ENCODE peak calls at places on chromosome 6, in four cellular contexts. W, Y, X and D are unnamed samples.

GRCh38 chr6:166736606-166737005 is 109.6 kb upstream of the RPS6KA2 start:
- DNase-seq in W (peak), Y (peak), X (peak), D (no peak)

GRCh38 chr6:40163924-40164323 is 229.7 kb upstream of the MOCS1 start:
- DNase-seq in W (no peak), Y (no peak), X (no peak), D (no peak)

GRCh38 chr6:26126394-26127221 is 39.4 kb downstream of the HFE start:
- DNase-seq in W (peak), Y (no peak), X (no peak), D (no peak)

GRCh38 chr6:151847064-151847463 is 39.6 kb downstream of the ESR1 start:
- DNase-seq in W (peak), Y (peak), X (peak), D (peak)

GRCh38 chr6:29845405-29846006 is 17.9 kb downstream of the HLA-G start:
- DNase-seq in W (no peak), Y (peak), X (no peak), D (no peak)

GRCh38 chr6:49551126-49551865 is 828 bp downstream of the C6orf141 start:
- DNase-seq in W (no peak), Y (peak), X (peak), D (peak)

GRCh38 chr6:1037430-1037829 is 274.5 kb upstream of the FOXQ1 start:
- DNase-seq in W (no peak), Y (no peak), X (no peak), D (no peak)

GRCh38 chr6:33082702-33083101 is 6.9 kb downstream of the HLA-DPB1 start:
- DNase-seq in W (peak), Y (peak), X (peak), D (peak)

GRCh38 chr6:133645000-133645619 is 243.8 kb upstream of the TCF21 start:
- DNase-seq in W (peak), Y (peak), X (no peak), D (no peak)

GRCh38 chr6:66478705-66479104 is 771.7 kb upstream of the EYS start:
- DNase-seq in W (no peak), Y (no peak), X (no peak), D (no peak)

GRCh38 chr6:26217714-26218075 is 130.5 kb downstream of the HFE start:
- DNase-seq in W (no peak), Y (peak), X (no peak), D (peak)

GRCh38 chr6:131894735-131895424 is 56.3 kb downstream of the CCN2 start:
- DNase-seq in W (no peak), Y (no peak), X (no peak), D (no peak)

GRCh38 chr6:131125431-131125830 is 9.8 kb upstream of the AKAP7 start:
- DNase-seq in W (peak), Y (no peak), X (no peak), D (no peak)

GRCh38 chr6:168420706-168421105 is 20.3 kb upstream of the SMOC2 start:
- DNase-seq in W (no peak), Y (no peak), X (no peak), D (no peak)

GRCh38 chr6:70246118-70246517 is 56.8 kb downstream of the COL9A1 start:
- DNase-seq in W (no peak), Y (peak), X (no peak), D (no peak)

GRCh38 chr6:90227165-90227564 is 69.5 kb downstream of the BACH2 start:
- DNase-seq in W (no peak), Y (no peak), X (no peak), D (no peak)

GRCh38 chr6:118912646-118913045 is 18.7 kb downstream of the ASF1A start:
- DNase-seq in W (no peak), Y (no peak), X (no peak), D (no peak)

GRCh38 chr6:112563368-112563767 is 216.2 kb downstream of the RFPL4B start:
- DNase-seq in W (peak), Y (peak), X (no peak), D (peak)

GRCh38 chr6:142300758-142301251 is 1.0 kb upstream of the ADGRG6 start:
- DNase-seq in W (peak), Y (peak), X (no peak), D (peak)

GRCh38 chr6:4883298-4883697 is 107.1 kb downstream of the CDYL start:
- DNase-seq in W (no peak), Y (no peak), X (no peak), D (no peak)
- H4K5ac ChIP-seq in W (no peak), Y (no peak), X (no peak), D (no peak)

DNA sequence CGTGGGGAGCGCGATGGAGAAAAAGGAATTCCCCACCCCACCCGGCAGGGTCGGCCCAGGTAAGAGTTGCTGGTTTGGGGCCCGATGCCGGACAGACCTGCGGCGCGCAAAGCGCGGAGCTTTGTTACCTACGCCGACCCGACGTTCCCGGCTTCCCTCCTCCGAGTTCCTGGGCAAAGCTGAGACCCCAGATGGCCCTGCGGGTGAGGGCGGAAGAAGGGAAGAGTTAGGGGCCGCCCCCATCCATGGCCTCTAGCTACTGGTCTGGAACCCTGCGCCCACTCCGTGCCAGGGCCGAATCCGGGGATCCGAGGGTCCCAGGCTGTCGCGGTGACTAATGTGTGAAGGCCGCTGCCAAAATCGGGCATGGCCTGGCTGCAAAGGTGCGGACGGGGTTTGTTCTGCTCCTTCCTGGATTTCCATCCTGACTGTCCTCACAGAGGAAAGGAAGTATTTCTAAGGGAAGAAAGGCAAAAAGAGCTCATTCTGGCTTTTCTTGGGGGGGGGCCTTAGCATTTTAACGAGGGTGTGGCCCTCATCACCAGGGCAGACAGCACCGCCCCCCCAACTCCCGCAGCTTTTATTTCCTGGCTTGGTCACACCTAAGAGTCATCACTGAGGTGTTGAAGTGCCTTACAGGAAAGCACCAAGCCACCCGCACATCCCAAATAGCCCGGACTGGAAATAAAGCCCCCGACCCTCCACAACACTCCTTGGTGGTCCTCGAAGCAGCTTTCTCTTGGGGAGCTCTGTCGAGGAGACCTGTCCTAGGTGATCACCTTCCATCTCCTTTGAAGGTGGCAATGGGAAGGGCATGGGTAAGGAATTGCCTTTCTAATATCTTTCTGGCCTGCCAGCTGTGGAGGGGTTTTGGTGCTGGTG is 1.1 kb downstream of the PTK7 start:
- DNase-seq in W (peak), Y (peak), X (peak), D (peak)
- H4K5ac ChIP-seq in W (peak), Y (peak), X (peak), D (no peak)

DNA sequence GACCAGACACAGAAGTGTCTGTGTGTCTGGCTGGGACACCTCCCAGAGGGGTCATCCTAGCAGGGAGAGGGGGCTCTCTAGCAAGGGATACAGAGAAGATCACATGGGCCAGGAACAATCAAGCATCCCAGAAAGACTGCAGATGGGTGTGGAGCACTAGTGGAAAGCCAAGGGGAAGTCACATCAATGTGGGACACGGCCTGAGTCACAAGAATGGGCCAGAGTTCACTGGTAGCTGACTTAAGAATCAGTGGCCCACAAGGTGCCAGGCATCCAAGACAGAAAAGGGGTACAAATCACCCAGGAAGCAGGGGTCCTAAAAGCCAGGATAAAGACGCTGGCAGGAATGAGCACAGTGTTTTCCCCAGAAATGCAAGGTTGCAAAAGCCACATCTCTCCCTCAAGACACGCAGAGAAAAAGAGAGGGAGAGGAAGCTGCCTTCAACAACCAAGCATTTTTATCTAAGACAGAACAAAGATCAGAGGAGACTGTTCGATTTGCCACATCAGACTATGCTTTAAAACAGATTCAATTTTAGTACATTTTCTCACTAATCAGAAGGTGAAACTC is 113.6 kb upstream of the DST start:
- DNase-seq in W (no peak), Y (no peak), X (no peak), D (no peak)
- H4K5ac ChIP-seq in W (peak), Y (no peak), X (no peak), D (no peak)

GRCh38 chr6:15480546-15480945 is 182.3 kb downstream of the DTNBP1 start:
- DNase-seq in W (no peak), Y (no peak), X (no peak), D (no peak)

GRCh38 chr6:15484115-15484514 is 178.7 kb downstream of the DTNBP1 start:
- DNase-seq in W (no peak), Y (no peak), X (no peak), D (no peak)

GRCh38 chr6:15481892-15482291 is 180.9 kb downstream of the DTNBP1 start:
- DNase-seq in W (no peak), Y (peak), X (no peak), D (no peak)

GRCh38 chr6:15481414-15481813 is 181.4 kb downstream of the DTNBP1 start:
- DNase-seq in W (no peak), Y (no peak), X (no peak), D (no peak)

DNA sequence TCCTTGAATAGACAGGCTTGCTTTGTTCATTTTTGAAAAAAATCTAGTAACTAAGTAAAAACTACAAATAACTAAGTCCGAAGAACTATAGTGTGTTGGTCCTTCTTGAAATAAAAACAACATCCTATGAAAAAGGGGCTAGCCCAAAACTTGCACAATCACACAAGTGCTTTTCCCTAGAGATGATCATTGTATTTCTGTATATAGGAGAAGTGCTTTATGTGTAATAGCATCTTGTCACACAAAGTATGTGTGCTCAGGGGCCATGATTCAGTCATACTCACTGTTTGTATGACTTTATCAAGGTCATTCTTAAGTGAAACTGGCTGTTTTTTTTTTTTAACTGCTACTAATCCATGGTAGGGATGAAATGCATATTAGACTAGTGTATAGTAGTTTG is 179.8 kb downstream of the DTNBP1 start:
- DNase-seq in W (peak), Y (no peak), X (no peak), D (no peak)
- H4K5ac ChIP-seq in W (no peak), Y (no peak), X (no peak), D (no peak)

GRCh38 chr6:24990227-24990843 is 54.6 kb upstream of the RIPOR2 start:
- DNase-seq in W (peak), Y (no peak), X (no peak), D (no peak)
- H4K5ac ChIP-seq in W (no peak), Y (no peak), X (no peak), D (no peak)

GRCh38 chr6:113620372-113620771 is 236.8 kb upstream of the MARCKS start:
- DNase-seq in W (no peak), Y (no peak), X (no peak), D (no peak)
- H4K5ac ChIP-seq in W (no peak), Y (no peak), X (no peak), D (no peak)

GRCh38 chr6:92459606-92460005 is 959.8 kb downstream of the EPHA7 start:
- DNase-seq in W (no peak), Y (no peak), X (no peak), D (no peak)
- H4K5ac ChIP-seq in W (no peak), Y (no peak), X (no peak), D (no peak)

GRCh38 chr6:136677822-136678221 is 114.5 kb downstream of the MAP3K5 start:
- DNase-seq in W (no peak), Y (no peak), X (no peak), D (no peak)

GRCh38 chr6:136685540-136686108 is 106.7 kb downstream of the MAP3K5 start:
- DNase-seq in W (peak), Y (no peak), X (no peak), D (no peak)

GRCh38 chr6:136684483-136684882 is 107.8 kb downstream of the MAP3K5 start:
- DNase-seq in W (no peak), Y (no peak), X (no peak), D (no peak)

GRCh38 chr6:136683209-136683941 is 108.9 kb downstream of the MAP3K5 start:
- DNase-seq in W (no peak), Y (no peak), X (no peak), D (no peak)

DNA sequence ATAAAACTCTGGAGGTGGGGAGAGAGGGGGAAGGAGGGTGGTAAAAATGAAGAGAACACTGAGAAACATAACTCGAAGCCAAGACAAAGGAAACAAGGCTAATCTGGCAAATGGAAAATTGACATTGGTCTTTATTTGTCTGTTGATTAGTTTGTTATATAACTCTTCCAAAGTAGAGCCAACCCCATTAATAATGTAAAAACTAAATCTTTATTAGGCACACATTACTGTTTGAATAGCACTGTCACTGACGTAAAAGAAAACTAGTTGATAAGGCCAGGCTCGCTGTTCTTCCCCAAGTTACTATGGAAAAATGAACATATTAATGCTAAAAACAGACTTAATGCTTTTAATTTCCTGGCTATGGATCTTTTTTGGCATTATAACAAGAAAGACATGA is 110.0 kb downstream of the MAP3K5 start:
- DNase-seq in W (no peak), Y (no peak), X (no peak), D (no peak)
- H4K5ac ChIP-seq in W (no peak), Y (no peak), X (no peak), D (no peak)